ENCODE peak calls at places on chromosomes 16 and 17, in six cellular contexts. K is Caco-2, W is GM12878, G is ovary, T is A549, J is PC-3. Q is an unnamed sample.

GRCh38 chr16:56980792-56981724 is 8.3 kb upstream of the NLRC5 start:
- DNase-seq in K (no peak), W (no peak), G (no peak), T (no peak), J (no peak), Q (no peak)

GRCh38 chr17:28545787-28546415 is 6.5 kb downstream of the UNC119 start:
- DNase-seq in K (no peak), W (no peak), G (no peak), T (no peak), J (no peak), Q (no peak)

GRCh38 chr16:83791916-83792315 is 15.9 kb upstream of the HSBP1 start:
- DNase-seq in K (no peak), W (no peak), G (no peak), T (no peak), J (no peak), Q (no peak)

GRCh38 chr17:3532859-3533142 is 24.8 kb downstream of the TRPV3 start:
- DNase-seq in K (no peak), W (no peak), G (no peak), T (no peak), J (no peak), Q (no peak)

GRCh38 chr17:80992077-80992947 is 671 bp downstream of the CHMP6 start:
- DNase-seq in K (no peak), W (no peak), G (peak; percentile 13), T (no peak), J (no peak), Q (no peak)

GRCh38 chr17:81516439-81516838 is 3.8 kb upstream of the ACTG1 start:
- DNase-seq in K (no peak), W (no peak), G (no peak), T (no peak), J (no peak), Q (peak; percentile 22)

GRCh38 chr17:48194097-48194550 is 86.6 kb downstream of the SNX11 start:
- DNase-seq in K (peak; percentile 30), W (no peak), G (no peak), T (no peak), J (peak; percentile 97), Q (no peak)

GRCh38 chr16:68869492-68870084 is 26.3 kb downstream of the TANGO6 start:
- DNase-seq in K (no peak), W (no peak), G (no peak), T (no peak), J (no peak), Q (no peak)

GRCh38 chr16:27852116-27852515 is 211.4 kb downstream of the GSG1L start:
- DNase-seq in K (no peak), W (no peak), G (no peak), T (no peak), J (no peak), Q (no peak)

GRCh38 chr17:48539177-48539576 is 5.7 kb downstream of the HOXB2 start:
- DNase-seq in K (no peak), W (no peak), G (no peak), T (no peak), J (peak; percentile 57), Q (no peak)

GRCh38 chr17:35871415-35871814 is 2.7 kb upstream of the HEATR9 start:
- DNase-seq in K (no peak), W (no peak), G (no peak), T (no peak), J (no peak), Q (no peak)

GRCh38 chr17:37607637-37608368 is 1.4 kb downstream of the SYNRG start:
- DNase-seq in K (no peak), W (no peak), G (no peak), T (no peak), J (no peak), Q (no peak)

GRCh38 chr17:19867654-19868395 is at the start of gene ULK2:
- DNase-seq in K (peak; percentile 66), W (no peak), G (peak; percentile 61), T (peak; percentile 52), J (peak; percentile 61), Q (peak; percentile 73)

GRCh38 chr17:42009170-42009569 is 8.1 kb downstream of the DNAJC7 start:
- DNase-seq in K (peak; percentile 54), W (no peak), G (no peak), T (no peak), J (no peak), Q (no peak)

GRCh38 chr17:6092182-6092922 is 22.2 kb downstream of the WSCD1 start:
- DNase-seq in K (no peak), W (no peak), G (no peak), T (no peak), J (no peak), Q (peak; percentile 53)

GRCh38 chr17:72122668-72123495 is 2.1 kb downstream of the SOX9 start:
- DNase-seq in K (peak; percentile 43), W (no peak), G (no peak), T (no peak), J (peak; percentile 52), Q (peak; percentile 58)

GRCh38 chr17:31379796-31380195 is 11.7 kb upstream of the RAB11FIP4 start:
- DNase-seq in K (no peak), W (no peak), G (no peak), T (no peak), J (no peak), Q (no peak)

GRCh38 chr17:16300554-16300953 is 52.7 kb downstream of the CENPV start:
- DNase-seq in K (no peak), W (no peak), G (no peak), T (no peak), J (no peak), Q (no peak)

GRCh38 chr17:61011269-61011668 is 333.6 kb downstream of the BCAS3 start:
- DNase-seq in K (no peak), W (no peak), G (no peak), T (no peak), J (no peak), Q (no peak)

GRCh38 chr16:85378145-85379040 is 234.7 kb upstream of the GSE1 start:
- DNase-seq in K (no peak), W (no peak), G (no peak), T (no peak), J (no peak), Q (no peak)

GRCh38 chr16:4277987-4278513 is 5.2 kb upstream of the TFAP4 start:
- DNase-seq in K (no peak), W (no peak), G (no peak), T (no peak), J (no peak), Q (no peak)

GRCh38 chr16:21953541-21953902 is 361 bp downstream of the UQCRC2 start:
- DNase-seq in K (no peak), W (no peak), G (no peak), T (no peak), J (no peak), Q (no peak)

GRCh38 chr16:74999208-74999682 is 421 bp downstream of the ZNRF1 start:
- DNase-seq in K (peak; percentile 54), W (no peak), G (peak; percentile 49), T (no peak), J (no peak), Q (peak; percentile 69)

GRCh38 chr17:11768106-11768505 is 169.8 kb downstream of the DNAH9 start:
- DNase-seq in K (no peak), W (no peak), G (no peak), T (no peak), J (no peak), Q (no peak)
- H3K4me1 ChIP-seq in K (no peaks in the 10 kb centered on the region), W (no peaks in the 10 kb centered on the region), G (no peaks in the 10 kb centered on the region), T (no peaks in the 10 kb centered on the region), J (no peaks in the 10 kb centered on the region), Q (no peaks in the 10 kb centered on the region)

DNA sequence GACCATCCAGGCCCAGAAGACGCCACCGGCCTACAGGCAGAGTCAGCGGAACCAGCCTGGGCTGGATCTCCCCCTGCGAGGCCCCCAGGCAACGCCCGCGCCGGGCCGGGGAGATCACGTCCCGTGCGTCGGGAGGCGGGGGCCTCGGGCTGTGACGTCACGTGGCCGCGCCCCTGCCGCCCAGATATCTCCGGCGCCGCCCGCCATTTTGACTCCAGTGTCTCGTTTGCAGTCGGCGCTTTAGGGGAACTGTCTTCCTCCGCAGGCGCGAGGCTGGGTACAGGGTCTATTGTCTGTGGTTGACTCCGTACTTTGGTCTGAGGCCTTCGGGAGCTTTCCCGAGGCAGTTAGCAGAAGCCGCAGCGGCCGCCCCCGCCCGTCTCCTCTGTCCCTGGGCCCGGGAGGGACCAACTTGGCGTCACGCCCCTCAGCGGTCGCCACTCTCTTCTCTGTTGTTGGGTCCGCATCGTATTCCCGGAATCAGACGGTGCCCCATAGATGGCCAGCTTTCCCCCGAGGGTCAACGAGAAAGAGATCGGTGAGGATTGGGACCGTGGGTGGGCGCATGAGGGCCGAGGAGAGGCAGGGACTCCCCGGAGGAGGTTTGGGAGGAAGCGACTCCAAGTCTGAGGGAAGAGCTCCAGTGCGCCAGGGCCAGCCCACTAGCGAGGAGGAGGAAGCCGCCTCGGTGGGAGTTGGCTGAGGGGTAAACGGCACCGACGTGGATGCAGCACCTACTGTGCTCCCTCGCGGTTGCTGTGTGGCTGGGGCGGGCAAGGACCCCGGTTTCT is at the start of gene WSB1:
- DNase-seq in K (peak; percentile 96), W (peak; percentile 61), G (peak; percentile 96), T (peak; percentile 94), J (peak; percentile 83), Q (peak; percentile 96)
- TF ChIP-seq CTCF in K (peak; percentile 2), W (no peak), G (no peak), T (no peak), J (no peak), Q (no peak)

GRCh38 chr17:39705786-39706348 is 6.0 kb downstream of the ERBB2 start:
- DNase-seq in K (peak; percentile 39), W (no peak), G (no peak), T (no peak), J (peak; percentile 88), Q (no peak)

GRCh38 chr17:39702901-39703893 is 3.3 kb downstream of the ERBB2 start:
- DNase-seq in K (no peak), W (peak; percentile 25), G (no peak), T (peak; percentile 59), J (peak; percentile 81), Q (no peak)

GRCh38 chr17:39703913-39704312 is 4.0 kb downstream of the ERBB2 start:
- DNase-seq in K (no peak), W (no peak), G (no peak), T (no peak), J (no peak), Q (no peak)

GRCh38 chr17:39706383-39706782 is 6.5 kb downstream of the ERBB2 start:
- DNase-seq in K (no peak), W (no peak), G (no peak), T (no peak), J (peak; percentile 29), Q (no peak)

GRCh38 chr17:39704821-39705551 is 5.1 kb downstream of the ERBB2 start:
- DNase-seq in K (no peak), W (no peak), G (no peak), T (peak; percentile 38), J (no peak), Q (no peak)
- H3K4me1 ChIP-seq in K (peaks cover 38% of the 10 kb centered on the region), W (peaks cover 11% of the 10 kb centered on the region), G (peaks cover 10% of the 10 kb centered on the region), T (peaks cover 59% of the 10 kb centered on the region), J (peaks cover 61% of the 10 kb centered on the region), Q (peaks cover 49% of the 10 kb centered on the region)

GRCh38 chr17:43371227-43371821 is 27.5 kb upstream of the ARL4D start:
- DNase-seq in K (no peak), W (no peak), G (no peak), T (no peak), J (no peak), Q (no peak)

GRCh38 chr17:43366809-43367587 is 31.8 kb upstream of the ARL4D start:
- DNase-seq in K (no peak), W (no peak), G (peak; percentile 52), T (no peak), J (no peak), Q (peak; percentile 58)

GRCh38 chr17:43367588-43368242 is 31.1 kb upstream of the ARL4D start:
- DNase-seq in K (peak; percentile 79), W (peak; percentile 91), G (peak; percentile 42), T (peak; percentile 90), J (peak; percentile 90), Q (no peak)

GRCh38 chr17:43369986-43370385 is 28.8 kb upstream of the ARL4D start:
- DNase-seq in K (no peak), W (no peak), G (no peak), T (no peak), J (no peak), Q (no peak)

GRCh38 chr17:43368740-43369506 is 29.9 kb upstream of the ARL4D start:
- DNase-seq in K (peak; percentile 92), W (no peak), G (peak; percentile 84), T (peak; percentile 77), J (peak; percentile 38), Q (peak; percentile 91)
- TF ChIP-seq CTCF in K (peak; percentile 7), W (no peak), G (no peak), T (no peak), J (no peak), Q (peak; percentile 5)